ENCODE peak calls at places on chromosomes 16 and 17, in eight cellular contexts. G is body of pancreas; Y is activated T-cell treated with anti-CD3 and anti-CD28 coated beads for 24 hours; C is activated B cell treated with CpG ODN at 0.5 μM for 24 hours; A is Kasumi-1; I is nucleus accumbens; Q is fibroblast of pulmonary artery; O is stimulated activated CD4-positive, alpha-beta T cell treated with anti-CD3 and anti-CD28 coated beads, Interleukin-2, amount 100 ng/mL, for 24 hours. H is an unnamed sample.

GRCh38 chr16:83095926-83096692 is 469.3 kb downstream of the CDH13 start:
- DNase-seq in O (no peak), Q (peak; percentile 18), I (no peak), C (no peak), A (no peak), G (no peak), Y (no peak), H (no peak)

GRCh38 chr17:46212634-46213435 is 19.6 kb upstream of the KANSL1 start:
- DNase-seq in O (peak; percentile 49), Y (peak; percentile 50), Q (peak; percentile 87), A (peak; percentile 63), G (peak; percentile 80), C (no peak), I (peak; percentile 29), H (peak; percentile 83)

GRCh38 chr17:74201250-74201649 is 2.2 kb upstream of the RPL38 start:
- DNase-seq in I (no peak), C (no peak), Q (peak; percentile 69), O (no peak), G (no peak), Y (no peak), A (peak; percentile 17), H (no peak)

GRCh38 chr16:67613808-67614207 is 31.1 kb upstream of the CARMIL2 start:
- DNase-seq in I (no peak), O (peak; percentile 19), Q (no peak), C (no peak), G (peak; percentile 16), A (no peak), Y (no peak), H (no peak)

GRCh38 chr17:76365256-76365903 is 11.7 kb upstream of the PRPSAP1 start:
- DNase-seq in Y (no peak), A (no peak), O (no peak), Q (peak; percentile 42), I (no peak), C (no peak), G (no peak), H (no peak)

GRCh38 chr17:35731239-35731931 is at the start of gene RASL10B:
- DNase-seq in C (no peak), Y (peak; percentile 32), O (peak; percentile 67), G (peak; percentile 72), Q (peak; percentile 34), I (peak; percentile 60), A (peak; percentile 39), H (peak; percentile 28)

GRCh38 chr16:17271687-17272086 is 199.1 kb downstream of the XYLT1 start:
- DNase-seq in G (peak; percentile 62), A (no peak), I (peak; percentile 48), C (no peak), O (no peak), Y (no peak), Q (peak; percentile 1), H (no peak)

GRCh38 chr17:28549274-28550132 is 2.9 kb downstream of the UNC119 start:
- DNase-seq in O (peak; percentile 56), A (peak; percentile 30), G (no peak), I (no peak), Q (no peak), Y (peak; percentile 30), C (peak; percentile 63), H (no peak)

GRCh38 chr16:4814542-4815173 is 12.2 kb upstream of the ROGDI start:
- DNase-seq in Q (no peak), Y (no peak), G (no peak), I (no peak), C (no peak), O (no peak), A (no peak), H (no peak)

GRCh38 chr16:79170565-79171242 is 429.8 kb downstream of the MAF start:
- DNase-seq in G (no peak), Q (peak; percentile 18), I (no peak), A (no peak), Y (no peak), C (no peak), O (no peak), H (no peak)

GRCh38 chr17:34633351-34633750 is 54.0 kb downstream of the TMEM132E start:
- DNase-seq in O (no peak), Y (no peak), I (no peak), C (no peak), G (no peak), Q (no peak), A (no peak), H (no peak)

GRCh38 chr17:45747907-45748306 is 36.2 kb upstream of the CRHR1 start:
- DNase-seq in G (no peak), Y (no peak), I (no peak), Q (no peak), O (no peak), A (no peak), C (no peak), H (no peak)

GRCh38 chr17:81342700-81343070 is 47.6 kb upstream of the SLC38A10 start:
- DNase-seq in C (no peak), I (no peak), G (no peak), A (no peak), Y (no peak), O (no peak), Q (no peak), H (no peak)

GRCh38 chr16:87372305-87372704 is 11.3 kb downstream of the FBXO31 start:
- DNase-seq in I (no peak), G (no peak), Q (no peak), O (no peak), C (no peak), A (no peak), Y (no peak), H (no peak)

GRCh38 chr17:7750321-7750821 is 32.8 kb downstream of the DNAH2 start:
- DNase-seq in O (no peak), A (no peak), Y (no peak), Q (peak; percentile 81), G (no peak), C (no peak), I (no peak), H (peak; percentile 51)

GRCh38 chr17:21085707-21086106 is 41.1 kb upstream of the DHRS7B start:
- DNase-seq in I (no peak), A (no peak), Q (no peak), O (no peak), C (no peak), G (no peak), Y (no peak), H (no peak)

GRCh38 chr17:54620380-54620978 is 280.2 kb upstream of the TOM1L1 start:
- DNase-seq in A (no peak), C (no peak), I (no peak), O (no peak), Y (no peak), Q (no peak), G (no peak), H (no peak)

GRCh38 chr16:50494501-50495491 is 53.4 kb upstream of the NKD1 start:
- DNase-seq in Y (no peak), Q (no peak), G (no peak), A (no peak), I (no peak), O (no peak), C (no peak), H (no peak)

GRCh38 chr16:79806757-79807156 is 206.2 kb upstream of the MAF start:
- DNase-seq in C (no peak), A (no peak), I (no peak), O (no peak), G (no peak), Q (no peak), Y (no peak), H (no peak)